ENCODE peak calls at places on chromosomes 6 and 20, in nine cellular contexts. Q is CD14-positive monocyte, Y is AG04450, E is left kidney, K is endothelial cell, S is kidney, Z is NCI-H524, U is ureter, C is GM12892. I is an unnamed sample.

GRCh38 chr6:2633763-2634150 is 117.0 kb downstream of the MYLK4 start:
- DNase-seq in S (no peak), C (no peak), Y (no peak), Z (no peak), U (no peak), K (no peak), E (no peak), Q (no peak), I (no peak)

GRCh38 chr6:154080434-154081189 is 41.6 kb downstream of the OPRM1 start:
- DNase-seq in Y (no peak), S (no peak), K (no peak), U (no peak), C (no peak), E (peak; percentile 75), Z (no peak), Q (no peak), I (no peak)

GRCh38 chr6:5034328-5034727 is 30.5 kb upstream of the RPP40 start:
- DNase-seq in Y (no peak), S (no peak), C (no peak), Z (no peak), Q (peak; percentile 74), K (no peak), E (no peak), U (no peak), I (no peak)

GRCh38 chr20:31713312-31714049 is 9.2 kb downstream of the BCL2L1 start:
- DNase-seq in C (no peak), Z (no peak), Y (peak; percentile 74), K (peak; percentile 54), E (peak; percentile 51), U (peak; percentile 76), S (peak; percentile 94), Q (no peak), I (no peak)

GRCh38 chr6:147905721-147906120 is 397.2 kb downstream of the SAMD5 start:
- DNase-seq in U (no peak), C (no peak), Z (no peak), S (no peak), K (no peak), Q (no peak), Y (no peak), E (no peak), I (no peak)

GRCh38 chr20:3744806-3745685 is 12.6 kb downstream of the HSPA12B start:
- DNase-seq in C (no peak), Y (no peak), K (peak; percentile 80), S (peak; percentile 86), E (peak; percentile 66), Z (no peak), U (peak; percentile 77), Q (peak; percentile 89), I (peak; percentile 79)

GRCh38 chr6:105292689-105293339 is 110.1 kb downstream of the PREP start:
- DNase-seq in C (no peak), E (no peak), S (no peak), U (no peak), Z (no peak), Y (no peak), Q (no peak), K (no peak), I (no peak)

GRCh38 chr20:46333136-46333991 is 25.1 kb upstream of the CDH22 start:
- DNase-seq in E (no peak), Z (peak; percentile 92), S (no peak), U (no peak), C (no peak), K (no peak), Y (no peak), Q (no peak), I (no peak)

GRCh38 chr6:139407718-139408222 is 33.3 kb upstream of the CITED2 start:
- DNase-seq in U (no peak), S (no peak), K (no peak), C (no peak), Z (no peak), Q (no peak), E (peak; percentile 41), Y (peak; percentile 74), I (no peak)

GRCh38 chr20:4406627-4407026 is 315.1 kb upstream of the PRND start:
- DNase-seq in E (no peak), Q (no peak), Y (peak; percentile 59), S (no peak), K (no peak), U (no peak), Z (no peak), C (no peak), I (no peak)

I was measured in NCI-H1930.